ENCODE peak calls at places on chromosomes 7 and 10, in six cellular contexts. G, F, A, X, O and T are unnamed samples.

GRCh38 chr10:88946200-88946599 is 6.4 kb downstream of the ACTA2 start:
- DNase-seq in G (no peak), F (no peak), A (no peak), X (no peak), O (no peak), T (no peak)

GRCh38 chr7:36191292-36191920 is 38.4 kb downstream of the EEPD1 start:
- DNase-seq in G (no peak), F (no peak), A (no peak), X (no peak), O (no peak), T (no peak)

GRCh38 chr7:24786306-24786705 is 29.0 kb upstream of the GSDME start:
- DNase-seq in G (no peak), F (no peak), A (no peak), X (peak), O (no peak), T (no peak)

GRCh38 chr7:136009488-136010079 is 32.4 kb upstream of the MTPN start:
- DNase-seq in G (no peak), F (peak), A (no peak), X (peak), O (no peak), T (peak)

GRCh38 chr7:13990319-13990983 is 985 bp upstream of the ETV1 start:
- DNase-seq in G (peak), F (peak), A (peak), X (peak), O (no peak), T (peak)

GRCh38 chr7:23696916-23697441 is 13.0 kb upstream of the STK31 start:
- DNase-seq in G (peak), F (peak), A (peak), X (peak), O (no peak), T (peak)

GRCh38 chr10:131946321-131946751 is 35.4 kb downstream of the BNIP3 start:
- DNase-seq in G (no peak), F (no peak), A (no peak), X (peak), O (no peak), T (no peak)

GRCh38 chr7:73424486-73424885 is 9.1 kb upstream of the FZD9 start:
- DNase-seq in G (no peak), F (no peak), A (no peak), X (no peak), O (no peak), T (no peak)

GRCh38 chr7:137801003-137801402 is 45.8 kb downstream of the DGKI start:
- DNase-seq in G (no peak), F (no peak), A (no peak), X (no peak), O (no peak), T (no peak)

GRCh38 chr7:1255817-1256340 is 23.2 kb downstream of the UNCX start:
- DNase-seq in G (no peak), F (no peak), A (peak), X (no peak), O (no peak), T (no peak)

GRCh38 chr7:37085600-37085999 is 361.3 kb upstream of the AOAH start:
- DNase-seq in G (no peak), F (no peak), A (no peak), X (no peak), O (no peak), T (no peak)

GRCh38 chr7:132580277-132580676 is 4.0 kb upstream of the PLXNA4 start:
- DNase-seq in G (no peak), F (no peak), A (no peak), X (no peak), O (no peak), T (no peak)

GRCh38 chr10:127739908-127740307 is 2.9 kb downstream of the FOXI2 start:
- DNase-seq in G (no peak), F (no peak), A (no peak), X (no peak), O (no peak), T (no peak)

GRCh38 chr10:51341216-51341615 is 266.9 kb downstream of the PRKG1 start:
- DNase-seq in G (no peak), F (no peak), A (no peak), X (peak), O (no peak), T (no peak)

GRCh38 chr10:118455181-118455695 is 113.1 kb upstream of the FAM204A start:
- DNase-seq in G (no peak), F (no peak), A (no peak), X (no peak), O (no peak), T (no peak)

GRCh38 chr7:29825750-29826529 is 19.6 kb downstream of the WIPF3 start:
- DNase-seq in G (no peak), F (no peak), A (no peak), X (no peak), O (peak), T (no peak)

GRCh38 chr7:157947504-157947903 is 610.7 kb downstream of the DNAJB6 start:
- DNase-seq in G (no peak), F (no peak), A (no peak), X (no peak), O (no peak), T (no peak)

DNA sequence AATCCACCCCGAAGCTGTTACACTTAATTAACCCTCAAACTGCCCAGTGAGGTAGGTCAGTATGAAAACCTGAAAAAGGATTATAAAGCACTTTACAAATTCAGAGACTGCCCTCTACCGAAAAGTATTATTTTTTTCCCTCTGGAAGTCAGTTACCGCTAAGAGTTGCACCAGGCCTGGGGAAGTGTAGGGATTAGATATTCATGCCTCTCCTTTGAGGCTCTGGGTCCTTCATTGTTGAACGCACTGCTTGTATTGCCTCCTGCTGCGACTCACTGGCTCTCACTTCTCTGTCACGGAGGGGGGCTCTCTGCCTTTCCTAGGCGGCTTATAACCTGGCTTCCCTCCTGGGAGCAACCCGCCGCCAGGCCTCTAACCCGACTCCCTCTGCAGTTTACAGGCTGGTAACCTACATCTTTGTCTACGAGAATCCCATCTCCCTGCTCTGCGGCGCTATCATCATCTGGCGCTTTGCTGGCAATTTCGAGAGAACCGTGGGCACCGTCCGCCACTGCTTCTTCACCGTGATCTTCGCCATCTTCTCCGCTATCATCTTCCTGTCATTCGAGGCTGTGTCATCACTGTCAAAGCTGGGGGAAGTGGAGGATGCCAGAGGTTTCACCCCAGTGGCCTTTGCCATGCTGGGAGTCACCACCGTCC is 2.7 kb downstream of the RHBDD2 start:
- DNase-seq in G (no peak), F (peak), A (no peak), X (no peak), O (no peak), T (no peak)
- TF ChIP-seq CTCF in G (no peak), F (peak), A (no peak), X (no peak), O (no peak), T (no peak)

GRCh38 chr7:103425177-103425576 is 20.8 kb downstream of the SLC26A5 start:
- DNase-seq in G (no peak), F (no peak), A (no peak), X (no peak), O (no peak), T (no peak)
- TF ChIP-seq CTCF in G (no peak), F (no peak), A (no peak), X (no peak), O (no peak), T (no peak)

GRCh38 chr10:8665322-8665721 is 610.8 kb downstream of the GATA3 start:
- DNase-seq in G (no peak), F (no peak), A (no peak), X (no peak), O (no peak), T (no peak)
- TF ChIP-seq CTCF in G (no peak), F (no peak), A (no peak), X (no peak), O (no peak), T (no peak)

GRCh38 chr10:113524120-113524519 is 28.7 kb upstream of the HABP2 start:
- DNase-seq in G (no peak), F (peak), A (no peak), X (no peak), O (no peak), T (no peak)
- TF ChIP-seq CTCF in G (no peak), F (no peak), A (no peak), X (no peak), O (no peak), T (no peak)

GRCh38 chr7:8278183-8278582 is 16.2 kb upstream of the ICA1 start:
- DNase-seq in G (no peak), F (no peak), A (no peak), X (no peak), O (no peak), T (no peak)

GRCh38 chr7:8282871-8283270 is 20.9 kb upstream of the ICA1 start:
- DNase-seq in G (no peak), F (no peak), A (no peak), X (no peak), O (no peak), T (no peak)

GRCh38 chr7:8282162-8282561 is 20.2 kb upstream of the ICA1 start:
- DNase-seq in G (no peak), F (no peak), A (no peak), X (no peak), O (no peak), T (no peak)

GRCh38 chr7:8274589-8274988 is 12.6 kb upstream of the ICA1 start:
- DNase-seq in G (no peak), F (no peak), A (no peak), X (no peak), O (no peak), T (no peak)

GRCh38 chr7:8277394-8277982 is 15.5 kb upstream of the ICA1 start:
- DNase-seq in G (peak), F (peak), A (no peak), X (no peak), O (no peak), T (no peak)
- TF ChIP-seq CTCF in G (no peak), F (peak), A (no peak), X (no peak), O (peak), T (peak)

GRCh38 chr10:52780391-52781155 is 8.0 kb upstream of the MBL2 start:
- DNase-seq in G (no peak), F (no peak), A (no peak), X (no peak), O (no peak), T (no peak)

GRCh38 chr10:52777414-52777813 is 4.8 kb upstream of the MBL2 start:
- DNase-seq in G (no peak), F (no peak), A (no peak), X (no peak), O (no peak), T (no peak)

GRCh38 chr10:52779541-52780390 is 7.2 kb upstream of the MBL2 start:
- DNase-seq in G (peak), F (peak), A (no peak), X (peak), O (no peak), T (peak)

GRCh38 chr10:52776471-52776903 is 3.9 kb upstream of the MBL2 start:
- DNase-seq in G (no peak), F (no peak), A (no peak), X (no peak), O (no peak), T (no peak)

DNA sequence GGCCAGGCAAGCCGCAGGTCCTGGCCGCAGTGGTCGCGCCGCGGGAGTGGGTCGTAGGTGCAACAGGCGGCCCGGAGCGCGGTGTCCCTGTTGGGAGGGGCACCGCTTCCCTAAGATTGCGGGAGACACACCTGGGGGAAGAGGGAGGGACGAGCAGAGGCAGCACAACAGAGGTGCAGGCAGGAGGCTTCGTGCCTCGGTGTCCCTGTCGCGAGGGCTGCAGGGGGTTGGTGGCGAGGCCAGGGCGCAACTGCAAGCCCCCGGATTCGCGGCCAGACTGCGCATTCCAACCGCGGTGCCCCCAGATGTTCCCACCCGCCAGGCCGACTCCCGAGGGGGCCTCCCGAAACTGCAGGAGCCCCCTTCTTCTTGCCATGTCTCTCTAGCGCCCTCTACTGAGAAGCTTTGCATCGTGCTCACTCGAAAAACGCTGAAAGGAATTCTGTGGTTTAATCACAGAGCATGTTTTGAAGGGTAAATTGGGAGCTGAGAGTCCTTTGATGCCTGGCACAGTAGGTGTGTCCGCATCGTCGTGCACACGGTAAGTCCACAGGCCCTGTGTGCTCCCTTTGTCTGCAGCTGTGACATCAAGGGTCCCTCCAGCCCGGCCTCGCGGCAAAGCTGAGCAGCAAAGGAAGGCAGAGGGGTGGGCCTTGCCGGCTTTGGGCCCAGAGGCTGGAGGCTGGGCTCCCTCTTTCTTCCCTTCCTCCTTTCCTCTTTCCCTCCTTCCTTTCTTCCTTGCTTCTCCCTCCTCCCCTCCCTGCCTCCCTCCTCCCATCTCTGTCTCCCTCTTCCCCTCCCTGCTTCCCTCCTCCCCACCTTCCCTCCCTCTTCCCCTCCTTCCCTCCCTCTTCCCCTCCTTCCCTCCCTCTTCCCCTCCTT is 6.2 kb upstream of the MBL2 start:
- DNase-seq in G (no peak), F (peak), A (no peak), X (peak), O (no peak), T (no peak)
- TF ChIP-seq CTCF in G (no peak), F (peak), A (no peak), X (peak), O (peak), T (peak)

GRCh38 chr10:78301891-78302738 is 268.5 kb downstream of the RPS24 start:
- DNase-seq in G (no peak), F (no peak), A (no peak), X (no peak), O (no peak), T (no peak)
- TF ChIP-seq CTCF in G (no peak), F (peak), A (no peak), X (peak), O (no peak), T (no peak)

DNA sequence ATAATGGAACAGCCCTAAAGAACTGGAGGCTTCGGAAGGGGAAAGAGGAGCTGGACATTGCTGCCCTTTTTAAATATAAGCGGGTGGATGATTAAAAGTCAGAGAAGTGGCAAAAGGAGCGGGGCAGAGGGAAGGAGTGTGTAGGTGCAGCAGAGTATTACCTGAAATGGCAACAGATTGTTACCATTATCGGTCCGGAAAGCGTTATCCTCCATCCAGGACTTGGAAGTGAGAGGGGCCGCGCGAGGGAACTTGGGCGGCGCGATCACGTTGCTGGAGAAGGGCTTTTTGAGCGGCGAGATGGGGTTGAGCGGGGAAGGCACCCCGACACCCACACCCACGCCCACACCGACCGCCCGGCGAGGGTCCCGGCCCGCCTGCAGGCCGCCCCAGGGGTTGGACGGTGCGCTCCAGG is 51.7 kb downstream of the CPEB3 start:
- DNase-seq in G (no peak), F (peak), A (no peak), X (no peak), O (no peak), T (no peak)
- TF ChIP-seq CTCF in G (no peak), F (no peak), A (no peak), X (no peak), O (no peak), T (no peak)